ENCODE peak calls at places on chromosome 4, in nine cellular contexts. One of them, this sample, is unnamed.

GRCh38 chr4:93646225-93646930 is 182.2 kb upstream of the ATOH1 start:
- DNase-seq in adrenal gland: no peak
- DNase-seq in astrocyte of the spinal cord: no peak
- DNase-seq in A549: peak; percentile 9
- DNase-seq in suprapubic skin: no peak
- DNase-seq in upper lobe of right lung: no peak
- DNase-seq in WTC11: no peak
- DNase-seq in CD4-positive, alpha-beta T cell: no peak
- DNase-seq in PC-3: peak; percentile 65
- DNase-seq in this sample: no peak

GRCh38 chr4:37827030-37827705 is 682 bp downstream of the PGM2 start:
- DNase-seq in adrenal gland: peak; percentile 7
- DNase-seq in astrocyte of the spinal cord: peak; percentile 50
- DNase-seq in A549: no peak
- DNase-seq in suprapubic skin: no peak
- DNase-seq in upper lobe of right lung: no peak
- DNase-seq in WTC11: no peak
- DNase-seq in CD4-positive, alpha-beta T cell: peak; percentile 1
- DNase-seq in PC-3: peak; percentile 75
- DNase-seq in this sample: no peak

GRCh38 chr4:1866095-1866755 is 5.0 kb upstream of the NSD2 start:
- DNase-seq in adrenal gland: no peak
- DNase-seq in astrocyte of the spinal cord: no peak
- DNase-seq in A549: no peak
- DNase-seq in suprapubic skin: no peak
- DNase-seq in upper lobe of right lung: no peak
- DNase-seq in WTC11: no peak
- DNase-seq in CD4-positive, alpha-beta T cell: no peak
- DNase-seq in PC-3: no peak
- DNase-seq in this sample: no peak

GRCh38 chr4:188282620-188283232 is 143.5 kb downstream of the TRIML1 start:
- DNase-seq in adrenal gland: no peak
- DNase-seq in astrocyte of the spinal cord: no peak
- DNase-seq in A549: no peak
- DNase-seq in suprapubic skin: no peak
- DNase-seq in upper lobe of right lung: peak; percentile 65
- DNase-seq in WTC11: peak; percentile 68
- DNase-seq in CD4-positive, alpha-beta T cell: no peak
- DNase-seq in PC-3: no peak
- DNase-seq in this sample: peak; percentile 2

GRCh38 chr4:174283507-174284180 is at the start of the genes CEP44 and FBXO8:
- DNase-seq in adrenal gland: peak; percentile 75
- DNase-seq in astrocyte of the spinal cord: peak; percentile 90
- DNase-seq in A549: peak; percentile 74
- DNase-seq in suprapubic skin: peak; percentile 77
- DNase-seq in upper lobe of right lung: peak; percentile 85
- DNase-seq in WTC11: peak; percentile 64
- DNase-seq in CD4-positive, alpha-beta T cell: peak; percentile 47
- DNase-seq in PC-3: peak; percentile 67
- DNase-seq in this sample: peak; percentile 58

GRCh38 chr4:135515295-135515694 is 1313.7 kb upstream of the PABPC4L start:
- DNase-seq in adrenal gland: no peak
- DNase-seq in astrocyte of the spinal cord: peak; percentile 66
- DNase-seq in A549: no peak
- DNase-seq in suprapubic skin: no peak
- DNase-seq in upper lobe of right lung: no peak
- DNase-seq in WTC11: no peak
- DNase-seq in CD4-positive, alpha-beta T cell: no peak
- DNase-seq in PC-3: no peak
- DNase-seq in this sample: no peak

GRCh38 chr4:115711575-115711974 is 598.2 kb upstream of the NDST4 start:
- DNase-seq in adrenal gland: no peak
- DNase-seq in astrocyte of the spinal cord: no peak
- DNase-seq in A549: no peak
- DNase-seq in suprapubic skin: no peak
- DNase-seq in upper lobe of right lung: no peak
- DNase-seq in WTC11: no peak
- DNase-seq in CD4-positive, alpha-beta T cell: no peak
- DNase-seq in PC-3: peak; percentile 4
- DNase-seq in this sample: no peak

GRCh38 chr4:155552180-155552579 is 114.5 kb upstream of the GUCY1A1 start:
- DNase-seq in adrenal gland: no peak
- DNase-seq in astrocyte of the spinal cord: peak; percentile 89
- DNase-seq in A549: no peak
- DNase-seq in suprapubic skin: no peak
- DNase-seq in upper lobe of right lung: no peak
- DNase-seq in WTC11: peak; percentile 20
- DNase-seq in CD4-positive, alpha-beta T cell: no peak
- DNase-seq in PC-3: peak; percentile 39
- DNase-seq in this sample: no peak

GRCh38 chr4:183984561-183984960 is 79.5 kb downstream of the STOX2 start:
- DNase-seq in adrenal gland: no peak
- DNase-seq in astrocyte of the spinal cord: no peak
- DNase-seq in A549: no peak
- DNase-seq in suprapubic skin: no peak
- DNase-seq in upper lobe of right lung: no peak
- DNase-seq in WTC11: no peak
- DNase-seq in CD4-positive, alpha-beta T cell: no peak
- DNase-seq in PC-3: no peak
- DNase-seq in this sample: no peak

GRCh38 chr4:132646186-132646585 is 502.9 kb upstream of the PCDH10 start:
- DNase-seq in adrenal gland: no peak
- DNase-seq in astrocyte of the spinal cord: peak; percentile 3
- DNase-seq in A549: no peak
- DNase-seq in suprapubic skin: no peak
- DNase-seq in upper lobe of right lung: no peak
- DNase-seq in WTC11: no peak
- DNase-seq in CD4-positive, alpha-beta T cell: no peak
- DNase-seq in PC-3: peak; percentile 56
- DNase-seq in this sample: no peak

GRCh38 chr4:77449162-77449561 is 156.5 kb upstream of the CXCL13 start:
- DNase-seq in adrenal gland: no peak
- DNase-seq in astrocyte of the spinal cord: peak; percentile 7
- DNase-seq in A549: no peak
- DNase-seq in suprapubic skin: no peak
- DNase-seq in upper lobe of right lung: no peak
- DNase-seq in WTC11: no peak
- DNase-seq in CD4-positive, alpha-beta T cell: no peak
- DNase-seq in PC-3: peak; percentile 43
- DNase-seq in this sample: no peak

DNA sequence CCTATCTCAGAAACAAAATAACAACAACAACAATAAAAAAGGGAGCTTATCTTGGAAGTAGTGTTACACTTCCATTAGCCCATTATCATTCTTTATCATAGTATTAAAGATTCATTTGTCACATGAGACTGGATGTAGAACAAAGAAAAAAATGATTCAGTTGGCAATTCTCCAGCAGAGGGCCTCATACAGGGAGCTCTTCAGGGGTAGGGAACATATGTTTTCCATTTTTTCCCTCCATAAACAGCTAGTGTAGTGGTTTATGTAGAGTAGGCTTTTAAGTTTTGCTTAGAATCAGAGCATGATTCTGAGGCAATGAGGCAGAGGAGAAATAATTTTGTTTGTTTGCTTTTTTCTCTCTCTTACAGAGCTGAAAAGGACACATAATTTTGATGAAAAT is 5.8 kb downstream of the CPE start:
- DNase-seq in adrenal gland: no peak
- DNase-seq in astrocyte of the spinal cord: peak; percentile 64
- DNase-seq in A549: no peak
- DNase-seq in suprapubic skin: no peak
- DNase-seq in upper lobe of right lung: no peak
- DNase-seq in WTC11: no peak
- DNase-seq in CD4-positive, alpha-beta T cell: no peak
- DNase-seq in PC-3: no peak
- DNase-seq in this sample: no peak
- TF ChIP-seq CTCF in adrenal gland: no peak
- TF ChIP-seq CTCF in astrocyte of the spinal cord: no peak
- TF ChIP-seq CTCF in A549: no peak
- TF ChIP-seq CTCF in suprapubic skin: no peak
- TF ChIP-seq CTCF in upper lobe of right lung: no peak
- TF ChIP-seq CTCF in WTC11: no peak
- TF ChIP-seq CTCF in CD4-positive, alpha-beta T cell: no peak
- TF ChIP-seq CTCF in PC-3: no peak
- TF ChIP-seq CTCF in this sample: peak; percentile 52

GRCh38 chr4:88212253-88212561 is 53.8 kb upstream of the ABCG2 start:
- DNase-seq in adrenal gland: no peak
- DNase-seq in astrocyte of the spinal cord: no peak
- DNase-seq in A549: no peak
- DNase-seq in suprapubic skin: no peak
- DNase-seq in upper lobe of right lung: no peak
- DNase-seq in WTC11: no peak
- DNase-seq in CD4-positive, alpha-beta T cell: no peak
- DNase-seq in PC-3: no peak
- DNase-seq in this sample: no peak
- TF ChIP-seq CTCF in adrenal gland: no peak
- TF ChIP-seq CTCF in astrocyte of the spinal cord: no peak
- TF ChIP-seq CTCF in A549: no peak
- TF ChIP-seq CTCF in suprapubic skin: no peak
- TF ChIP-seq CTCF in upper lobe of right lung: no peak
- TF ChIP-seq CTCF in WTC11: no peak
- TF ChIP-seq CTCF in CD4-positive, alpha-beta T cell: no peak
- TF ChIP-seq CTCF in PC-3: no peak
- TF ChIP-seq CTCF in this sample: peak; percentile 14

DNA sequence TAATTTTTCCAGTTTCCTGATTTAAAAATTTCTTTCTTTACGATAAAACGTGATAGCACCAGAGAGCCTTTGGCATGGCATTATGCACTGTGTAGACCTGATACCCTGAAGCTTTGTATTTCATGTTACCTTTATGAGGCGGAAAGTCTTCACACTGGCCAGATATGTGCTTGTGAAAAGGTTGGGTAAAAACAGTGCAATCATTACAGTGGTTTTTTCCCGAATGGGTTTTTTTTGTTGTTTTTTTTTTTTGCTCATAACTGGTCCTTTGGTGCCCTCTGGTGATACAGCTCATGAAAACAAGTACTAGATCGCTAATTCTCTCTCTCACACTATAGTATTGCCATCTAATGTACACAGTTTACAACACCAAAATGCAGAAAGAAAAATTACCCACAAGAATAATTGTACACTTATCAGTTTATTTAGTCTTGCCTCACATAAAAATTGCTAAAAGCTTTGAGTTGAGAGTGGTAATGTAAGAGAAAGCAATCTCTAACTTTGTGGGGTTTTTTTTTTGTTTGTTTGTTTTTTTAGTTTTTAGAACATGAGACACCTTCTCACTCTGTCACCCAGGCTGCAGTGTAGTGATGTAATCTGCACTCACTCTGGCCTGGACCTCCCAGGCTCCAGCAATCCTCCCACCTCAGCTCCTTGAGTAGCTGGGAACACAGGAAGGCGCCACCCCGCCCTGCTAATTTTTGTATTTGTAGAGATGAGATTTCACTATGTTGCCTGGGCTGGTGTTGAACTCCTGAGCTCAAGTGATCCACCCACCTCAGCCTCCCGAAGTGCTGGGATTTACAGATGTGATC is 21.3 kb downstream of the SPCS3 start:
- DNase-seq in adrenal gland: peak; percentile 21
- DNase-seq in astrocyte of the spinal cord: peak; percentile 69
- DNase-seq in A549: peak; percentile 38
- DNase-seq in suprapubic skin: no peak
- DNase-seq in upper lobe of right lung: no peak
- DNase-seq in WTC11: no peak
- DNase-seq in CD4-positive, alpha-beta T cell: no peak
- DNase-seq in PC-3: peak; percentile 52
- DNase-seq in this sample: peak; percentile 13
- TF ChIP-seq CTCF in adrenal gland: peak; percentile 17
- TF ChIP-seq CTCF in astrocyte of the spinal cord: peak; percentile 52
- TF ChIP-seq CTCF in A549: peak; percentile 65
- TF ChIP-seq CTCF in suprapubic skin: peak; percentile 19
- TF ChIP-seq CTCF in upper lobe of right lung: peak; percentile 57
- TF ChIP-seq CTCF in WTC11: peak; percentile 51
- TF ChIP-seq CTCF in CD4-positive, alpha-beta T cell: peak; percentile 81
- TF ChIP-seq CTCF in PC-3: peak; percentile 77
- TF ChIP-seq CTCF in this sample: peak; percentile 77

GRCh38 chr4:7381221-7381889 is 53.4 kb downstream of the PSAPL1 start:
- DNase-seq in adrenal gland: peak; percentile 24
- DNase-seq in astrocyte of the spinal cord: no peak
- DNase-seq in A549: no peak
- DNase-seq in suprapubic skin: peak; percentile 44
- DNase-seq in upper lobe of right lung: peak; percentile 44
- DNase-seq in WTC11: no peak
- DNase-seq in CD4-positive, alpha-beta T cell: no peak
- DNase-seq in PC-3: no peak
- DNase-seq in this sample: no peak
- TF ChIP-seq CTCF in adrenal gland: no peak
- TF ChIP-seq CTCF in astrocyte of the spinal cord: no peak
- TF ChIP-seq CTCF in A549: no peak
- TF ChIP-seq CTCF in suprapubic skin: no peak
- TF ChIP-seq CTCF in upper lobe of right lung: no peak
- TF ChIP-seq CTCF in WTC11: no peak
- TF ChIP-seq CTCF in CD4-positive, alpha-beta T cell: no peak
- TF ChIP-seq CTCF in PC-3: no peak
- TF ChIP-seq CTCF in this sample: no peak

GRCh38 chr4:20305976-20306375 is 54.3 kb downstream of the SLIT2 start:
- DNase-seq in adrenal gland: peak; percentile 24
- DNase-seq in astrocyte of the spinal cord: peak; percentile 32
- DNase-seq in A549: no peak
- DNase-seq in suprapubic skin: no peak
- DNase-seq in upper lobe of right lung: no peak
- DNase-seq in WTC11: no peak
- DNase-seq in CD4-positive, alpha-beta T cell: no peak
- DNase-seq in PC-3: peak; percentile 36
- DNase-seq in this sample: no peak
- TF ChIP-seq CTCF in adrenal gland: no peak
- TF ChIP-seq CTCF in astrocyte of the spinal cord: peak; percentile 30
- TF ChIP-seq CTCF in A549: no peak
- TF ChIP-seq CTCF in suprapubic skin: no peak
- TF ChIP-seq CTCF in upper lobe of right lung: peak; percentile 22
- TF ChIP-seq CTCF in WTC11: no peak
- TF ChIP-seq CTCF in CD4-positive, alpha-beta T cell: no peak
- TF ChIP-seq CTCF in PC-3: peak; percentile 49
- TF ChIP-seq CTCF in this sample: peak; percentile 39

DNA sequence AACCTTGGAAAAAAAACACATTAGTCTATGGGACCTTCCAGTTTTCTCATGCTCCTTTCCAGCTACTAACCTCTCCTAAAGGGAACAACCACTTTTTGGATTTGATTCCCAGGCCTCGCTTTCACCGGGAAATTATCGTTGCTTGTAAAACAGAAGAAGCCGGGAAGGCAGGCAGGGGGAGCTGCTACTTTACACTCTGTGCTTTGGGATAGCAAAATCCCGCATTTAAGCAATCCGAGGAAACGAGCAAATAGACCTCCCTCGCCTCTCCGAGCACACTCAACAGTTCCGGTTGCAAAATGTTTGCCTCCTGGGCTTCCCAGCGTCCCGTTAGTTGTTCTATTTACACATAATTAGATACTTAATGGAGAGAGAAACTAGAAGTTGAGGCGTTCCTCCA is 1.2 kb downstream of the CD38 start:
- DNase-seq in adrenal gland: peak; percentile 44
- DNase-seq in astrocyte of the spinal cord: peak; percentile 51
- DNase-seq in A549: peak; percentile 75
- DNase-seq in suprapubic skin: peak; percentile 60
- DNase-seq in upper lobe of right lung: peak; percentile 70
- DNase-seq in WTC11: peak; percentile 43
- DNase-seq in CD4-positive, alpha-beta T cell: no peak
- DNase-seq in PC-3: peak; percentile 52
- DNase-seq in this sample: peak; percentile 13
- TF ChIP-seq CTCF in adrenal gland: no peak
- TF ChIP-seq CTCF in astrocyte of the spinal cord: peak; percentile 55
- TF ChIP-seq CTCF in A549: peak; percentile 40
- TF ChIP-seq CTCF in suprapubic skin: no peak
- TF ChIP-seq CTCF in upper lobe of right lung: peak; percentile 21
- TF ChIP-seq CTCF in WTC11: no peak
- TF ChIP-seq CTCF in CD4-positive, alpha-beta T cell: no peak
- TF ChIP-seq CTCF in PC-3: peak; percentile 53
- TF ChIP-seq CTCF in this sample: peak; percentile 35

GRCh38 chr4:11366859-11367258 is 61.8 kb downstream of the HS3ST1 start:
- DNase-seq in adrenal gland: no peak
- DNase-seq in astrocyte of the spinal cord: no peak
- DNase-seq in A549: no peak
- DNase-seq in suprapubic skin: no peak
- DNase-seq in upper lobe of right lung: no peak
- DNase-seq in WTC11: no peak
- DNase-seq in CD4-positive, alpha-beta T cell: no peak
- DNase-seq in PC-3: no peak
- DNase-seq in this sample: no peak
- TF ChIP-seq CTCF in adrenal gland: no peak
- TF ChIP-seq CTCF in astrocyte of the spinal cord: no peak
- TF ChIP-seq CTCF in A549: no peak
- TF ChIP-seq CTCF in suprapubic skin: no peak
- TF ChIP-seq CTCF in upper lobe of right lung: no peak
- TF ChIP-seq CTCF in WTC11: no peak
- TF ChIP-seq CTCF in CD4-positive, alpha-beta T cell: no peak
- TF ChIP-seq CTCF in PC-3: no peak
- TF ChIP-seq CTCF in this sample: no peak